ENCODE peak calls at places on chromosomes 1 and 21, in six cellular contexts. W, B, A, M, K and Z are unnamed samples.

GRCh38 chr1:202710070-202711025 is at the start of gene SYT2:
- DNase-seq in W (peak), B (peak), A (peak), M (peak), K (no peak), Z (no peak)

GRCh38 chr1:232183802-232184201 is 446.1 kb downstream of the SIPA1L2 start:
- DNase-seq in W (peak), B (no peak), A (no peak), M (no peak), K (no peak), Z (no peak)

GRCh38 chr1:171219751-171220385 is 28.4 kb upstream of the FMO1 start:
- DNase-seq in W (no peak), B (no peak), A (no peak), M (no peak), K (no peak), Z (no peak)

GRCh38 chr1:30040081-30041019 is 683.0 kb downstream of the MATN1 start:
- DNase-seq in W (no peak), B (no peak), A (no peak), M (peak), K (no peak), Z (no peak)

GRCh38 chr1:97489834-97490233 is 431.0 kb downstream of the DPYD start:
- DNase-seq in W (no peak), B (no peak), A (no peak), M (no peak), K (no peak), Z (no peak)

GRCh38 chr1:192475970-192476369 is 99.6 kb upstream of the RGS1 start:
- DNase-seq in W (no peak), B (no peak), A (no peak), M (no peak), K (no peak), Z (no peak)

GRCh38 chr1:226332947-226333346 is 24.0 kb upstream of the LIN9 start:
- DNase-seq in W (peak), B (no peak), A (no peak), M (no peak), K (no peak), Z (no peak)

GRCh38 chr1:116255933-116256649 is 117.0 kb upstream of the ATP1A1 start:
- DNase-seq in W (no peak), B (no peak), A (no peak), M (no peak), K (no peak), Z (no peak)

GRCh38 chr1:12488666-12489354 is 129.2 kb downstream of the DHRS3 start:
- DNase-seq in W (no peak), B (no peak), A (no peak), M (no peak), K (no peak), Z (no peak)

GRCh38 chr1:178537445-178538090 is 24.7 kb downstream of the TEX35 start:
- DNase-seq in W (no peak), B (no peak), A (no peak), M (no peak), K (no peak), Z (no peak)

GRCh38 chr1:19582318-19582717 is 61.8 kb upstream of the NBL1 start:
- DNase-seq in W (peak), B (peak), A (peak), M (peak), K (peak), Z (peak)

GRCh38 chr21:31554511-31555022 is 104.9 kb upstream of the SOD1 start:
- DNase-seq in W (no peak), B (peak), A (no peak), M (peak), K (no peak), Z (no peak)

GRCh38 chr1:119549719-119550141 is 42.7 kb downstream of the HSD3B1 start:
- DNase-seq in W (peak), B (peak), A (no peak), M (peak), K (peak), Z (no peak)

GRCh38 chr1:83796409-83796808 is 202.5 kb downstream of the TTLL7 start:
- DNase-seq in W (no peak), B (no peak), A (no peak), M (no peak), K (no peak), Z (no peak)

GRCh38 chr1:211638723-211639122 is 36.7 kb downstream of the NEK2 start:
- DNase-seq in W (no peak), B (no peak), A (no peak), M (no peak), K (no peak), Z (no peak)

GRCh38 chr1:15958111-15958510 is 17.8 kb downstream of the ZBTB17 start:
- DNase-seq in W (no peak), B (no peak), A (no peak), M (no peak), K (no peak), Z (no peak)

GRCh38 chr21:15000076-15000475 is 64.7 kb downstream of the NRIP1 start:
- DNase-seq in W (peak), B (no peak), A (no peak), M (no peak), K (no peak), Z (no peak)

GRCh38 chr1:215022723-215023122 is 59.8 kb upstream of the KCNK2 start:
- DNase-seq in W (no peak), B (no peak), A (no peak), M (no peak), K (no peak), Z (no peak)

GRCh38 chr1:5620997-5621396 is 371.2 kb downstream of the NPHP4 start:
- DNase-seq in W (peak), B (no peak), A (no peak), M (no peak), K (no peak), Z (no peak)

GRCh38 chr1:204084247-204084772 is 11.4 kb downstream of the SOX13 start:
- DNase-seq in W (peak), B (no peak), A (peak), M (no peak), K (no peak), Z (no peak)

GRCh38 chr1:101308001-101308659 is 71.3 kb downstream of the S1PR1 start:
- DNase-seq in W (no peak), B (peak), A (no peak), M (no peak), K (no peak), Z (no peak)

GRCh38 chr1:230629511-230629910 is 12.8 kb upstream of the COG2 start:
- DNase-seq in W (no peak), B (no peak), A (no peak), M (no peak), K (no peak), Z (no peak)

GRCh38 chr21:43273016-43273707 is 104.4 kb downstream of the CRYAA start:
- DNase-seq in W (no peak), B (no peak), A (no peak), M (no peak), K (no peak), Z (no peak)

GRCh38 chr1:246805135-246805716 is 81.0 kb downstream of the SCCPDH start:
- DNase-seq in W (peak), B (no peak), A (no peak), M (no peak), K (no peak), Z (no peak)

GRCh38 chr1:2290595-2291510 is 62.7 kb downstream of the SKI start:
- DNase-seq in W (no peak), B (peak), A (peak), M (peak), K (peak), Z (peak)

GRCh38 chr1:198156111-198156744 is 570 bp upstream of the NEK7 start:
- DNase-seq in W (peak), B (peak), A (peak), M (peak), K (peak), Z (peak)

GRCh38 chr1:74247881-74248528 is 12.8 kb downstream of the TNNI3K start:
- DNase-seq in W (no peak), B (no peak), A (peak), M (no peak), K (no peak), Z (no peak)

GRCh38 chr21:18249542-18250152 is 5.0 kb downstream of the CHODL start:
- DNase-seq in W (peak), B (no peak), A (no peak), M (no peak), K (no peak), Z (no peak)

GRCh38 chr1:236844499-236845271 is 49.6 kb downstream of the MTR start:
- DNase-seq in W (no peak), B (no peak), A (no peak), M (no peak), K (no peak), Z (no peak)